ENCODE peak calls at places on chromosomes 13 and 19, in five cellular contexts. Y is NCI-H2029, M is neuronal stem cell, G is tibial nerve, J is RWPE1. A is an unnamed sample.
A peak's percentile ranks its signal among the peaks of the same experiment; 100 is the strongest.

GRCh38 chr13:76921516-76921915 is 26.8 kb upstream of the ACOD1 start:
- DNase-seq in Y (no peak), M (no peak), G (no peak), J (no peak), A (no peak)

GRCh38 chr19:4352701-4353121 is 9.3 kb downstream of the MPND start:
- DNase-seq in Y (peak; percentile 10), M (peak; percentile 72), G (no peak), J (peak; percentile 36), A (peak; percentile 71)

GRCh38 chr13:69935043-69935442 is 172.6 kb upstream of the ATXN8OS start:
- DNase-seq in Y (no peak), M (no peak), G (no peak), J (no peak), A (no peak)

GRCh38 chr13:23428183-23428528 is 5.3 kb downstream of the SACS start:
- DNase-seq in Y (no peak), M (no peak), G (no peak), J (no peak), A (no peak)

GRCh38 chr13:24053505-24054251 is 106.8 kb upstream of the SPATA13 start:
- DNase-seq in Y (peak; percentile 40), M (peak; percentile 43), G (no peak), J (peak; percentile 68), A (peak; percentile 52)

GRCh38 chr19:16369664-16370576 is 45.3 kb downstream of the KLF2 start:
- DNase-seq in Y (no peak), M (no peak), G (no peak), J (no peak), A (no peak)

GRCh38 chr19:13215572-13216380 is 65.6 kb downstream of the IER2 start:
- DNase-seq in Y (no peak), M (no peak), G (no peak), J (peak; percentile 78), A (no peak)

GRCh38 chr13:51180853-51181511 is 41.2 kb upstream of the FAM124A start:
- DNase-seq in Y (no peak), M (no peak), G (no peak), J (no peak), A (no peak)

GRCh38 chr13:37602743-37603381 is 4.3 kb upstream of the POSTN start:
- DNase-seq in Y (no peak), M (no peak), G (no peak), J (peak; percentile 5), A (no peak)

GRCh38 chr19:14519860-14520407 is 1.7 kb upstream of the DNAJB1 start:
- DNase-seq in Y (no peak), M (no peak), G (no peak), J (no peak), A (no peak)

GRCh38 chr13:33202644-33203169 is 82.8 kb downstream of the STARD13 start:
- DNase-seq in Y (no peak), M (no peak), G (no peak), J (no peak), A (no peak)

GRCh38 chr13:107678075-107678689 is 537.2 kb downstream of the LIG4 start:
- DNase-seq in Y (no peak), M (no peak), G (no peak), J (no peak), A (no peak)

GRCh38 chr13:110546933-110547332 is 14.6 kb downstream of the RAB20 start:
- DNase-seq in Y (peak; percentile 89), M (no peak), G (peak; percentile 65), J (peak; percentile 89), A (no peak)

GRCh38 chr13:36528105-36528504 is 95.8 kb downstream of the CCNA1 start:
- DNase-seq in Y (no peak), M (no peak), G (no peak), J (no peak), A (no peak)

GRCh38 chr19:10353793-10354391 is 14.5 kb upstream of the ICAM3 start:
- DNase-seq in Y (no peak), M (peak; percentile 92), G (peak; percentile 76), J (peak; percentile 45), A (peak; percentile 19)

GRCh38 chr19:40592170-40592569 is 9.0 kb upstream of the LTBP4 start:
- DNase-seq in Y (peak; percentile 21), M (no peak), G (no peak), J (no peak), A (no peak)

GRCh38 chr19:8702350-8702749 is 3.8 kb upstream of the ACTL9 start:
- DNase-seq in Y (no peak), M (no peak), G (no peak), J (no peak), A (no peak)

GRCh38 chr13:106505295-106505694 is 30.2 kb downstream of the EFNB2 start:
- DNase-seq in Y (no peak), M (no peak), G (no peak), J (no peak), A (no peak)

GRCh38 chr13:72208112-72208645 is 341.2 kb upstream of the DACH1 start:
- DNase-seq in Y (no peak), M (no peak), G (no peak), J (no peak), A (no peak)

GRCh38 chr13:113332615-113333014 is 31.3 kb downstream of the GRTP1 start:
- DNase-seq in Y (no peak), M (no peak), G (no peak), J (no peak), A (no peak)

GRCh38 chr13:75960538-75960994 is 324.4 kb downstream of the LMO7 start:
- DNase-seq in Y (no peak), M (no peak), G (no peak), J (no peak), A (peak; percentile 5)

GRCh38 chr13:64471916-64472315 is 2758.2 kb downstream of the PCDH9 start:
- DNase-seq in Y (no peak), M (no peak), G (no peak), J (peak; percentile 9), A (no peak)

GRCh38 chr13:28429685-28430290 is 65.1 kb downstream of the FLT1 start:
- DNase-seq in Y (no peak), M (no peak), G (no peak), J (no peak), A (no peak)

GRCh38 chr19:10111405-10111811 is at the start of gene P2RY11:
- DNase-seq in Y (no peak), M (no peak), G (no peak), J (no peak), A (no peak)

GRCh38 chr19:13790354-13790753 is 4.9 kb upstream of the ZSWIM4 start:
- DNase-seq in Y (no peak), M (no peak), G (no peak), J (no peak), A (no peak)

GRCh38 chr19:29662278-29662603 is 3.0 kb upstream of the PLEKHF1 start:
- DNase-seq in Y (no peak), M (no peak), G (no peak), J (no peak), A (no peak)

GRCh38 chr19:47549341-47549768 is 23.6 kb downstream of the ZNF541 start:
- DNase-seq in Y (peak; percentile 62), M (no peak), G (no peak), J (no peak), A (no peak)

GRCh38 chr13:50334944-50335343 is 319.7 kb downstream of the KCNRG start:
- DNase-seq in Y (no peak), M (peak; percentile 21), G (no peak), J (no peak), A (no peak)

GRCh38 chr13:27131202-27131623 is 40.4 kb downstream of the USP12 start:
- DNase-seq in Y (no peak), M (no peak), G (no peak), J (peak; percentile 69), A (peak; percentile 37)

GRCh38 chr19:13961826-13962737 is 9.8 kb downstream of the DCAF15 start:
- DNase-seq in Y (no peak), M (no peak), G (no peak), J (no peak), A (no peak)

GRCh38 chr13:51097353-51098043 is 13.6 kb downstream of the C13orf42 start:
- DNase-seq in Y (no peak), M (no peak), G (no peak), J (no peak), A (no peak)

GRCh38 chr13:102721800-102722231 is 27.0 kb upstream of the METTL21C start:
- DNase-seq in Y (no peak), M (no peak), G (no peak), J (no peak), A (no peak)

GRCh38 chr19:1882089-1882785 is 3.1 kb downstream of the ABHD17A start:
- DNase-seq in Y (no peak), M (no peak), G (no peak), J (no peak), A (no peak)

GRCh38 chr13:21113851-21114306 is 52.5 kb upstream of the LATS2 start:
- DNase-seq in Y (no peak), M (no peak), G (no peak), J (no peak), A (no peak)

GRCh38 chr19:27742041-27742440 is 1470.9 kb downstream of the UQCRFS1 start:
- DNase-seq in Y (no peak), M (no peak), G (no peak), J (no peak), A (no peak)

GRCh38 chr13:50033696-50034095 is 18.5 kb downstream of the KCNRG start:
- DNase-seq in Y (no peak), M (no peak), G (no peak), J (no peak), A (no peak)

GRCh38 chr19:53991224-53992113 is at the start of gene CACNG6:
- DNase-seq in Y (no peak), M (peak; percentile 43), G (no peak), J (no peak), A (no peak)

A was measured in GM12892.